ENCODE peak calls at places on chromosomes 3 and 15, in four cellular contexts. N is A549, I is GM12878, D is K562. A is an unnamed sample.
A peak's percentile ranks its signal among the peaks of the same experiment; 100 is the strongest.

GRCh38 chr3:61861410-61861809 is 300.0 kb downstream of the PTPRG start:
- DNase-seq in D (no peak), I (no peak), N (no peak), A (no peak)

GRCh38 chr3:72661115-72661457 is 187.2 kb downstream of the SHQ1 start:
- DNase-seq in N (peak; percentile 76), D (no peak), I (no peak), A (peak; percentile 63)

GRCh38 chr3:18579659-18580058 is 154.5 kb upstream of the SATB1 start:
- DNase-seq in N (no peak), D (no peak), I (no peak), A (no peak)

GRCh38 chr15:75786564-75786925 is 56.7 kb upstream of the UBE2Q2 start:
- DNase-seq in N (no peak), D (no peak), I (no peak), A (no peak)

GRCh38 chr15:49145651-49146609 is 9.5 kb downstream of the COPS2 start:
- DNase-seq in I (no peak), D (peak; percentile 63), N (peak; percentile 53), A (peak; percentile 73)

GRCh38 chr3:59444293-59444671 is 394.5 kb upstream of the CFAP20DC start:
- DNase-seq in I (no peak), D (no peak), N (no peak), A (no peak)

GRCh38 chr3:149603126-149604074 is 54.4 kb downstream of the WWTR1 start:
- DNase-seq in N (peak; percentile 64), D (no peak), I (no peak), A (peak; percentile 82)

GRCh38 chr15:56964182-56964581 is 45.7 kb downstream of the TCF12 start:
- DNase-seq in D (no peak), N (no peak), I (peak; percentile 17), A (peak; percentile 42)

GRCh38 chr15:80992436-80992835 is 2.8 kb upstream of the MESD start:
- DNase-seq in I (no peak), N (no peak), D (no peak), A (no peak)

GRCh38 chr15:74133071-74133702 is 2.8 kb downstream of the ISLR2 start:
- DNase-seq in D (no peak), N (no peak), I (no peak), A (no peak)

DNA sequence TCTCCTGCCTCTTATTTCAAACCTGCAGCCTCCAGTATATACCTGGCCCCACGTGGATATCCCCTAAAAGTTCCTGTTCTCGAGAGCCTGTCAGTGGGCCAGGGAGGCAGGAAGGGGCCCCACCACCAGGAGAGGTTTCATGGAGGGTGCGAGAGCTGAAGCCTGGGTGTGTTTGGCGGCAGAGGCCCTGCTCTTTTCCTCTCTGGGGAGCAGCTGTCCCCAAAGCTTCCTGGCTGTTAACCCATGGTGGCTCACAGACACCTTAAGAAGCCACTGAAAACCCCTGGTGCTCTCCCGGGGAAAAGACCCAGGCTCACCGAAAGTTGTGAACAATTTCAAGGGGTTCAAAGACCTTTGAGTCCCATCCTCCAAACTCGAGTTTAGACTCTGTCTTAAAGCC is 1.1 kb downstream of the PRRT3 start:
- DNase-seq in N (no peak), D (no peak), I (peak; percentile 37), A (no peak)
- TF ChIP-seq SMC3 in N (no peak), D (no peak), I (no peak), A (no peak)

GRCh38 chr15:66797921-66798320 is 95.9 kb downstream of the SMAD6 start:
- DNase-seq in D (no peak), I (no peak), N (no peak), A (no peak)
- TF ChIP-seq ELK1 in D (no peak), I (no peak), N (no peak), A (no peak)

GRCh38 chr3:29389362-29389761 is 108.5 kb downstream of the RBMS3 start:
- DNase-seq in D (no peak), I (no peak), N (no peak), A (no peak)
- TF ChIP-seq SMC3 in D (no peak), I (no peak), N (no peak), A (no peak)

DNA sequence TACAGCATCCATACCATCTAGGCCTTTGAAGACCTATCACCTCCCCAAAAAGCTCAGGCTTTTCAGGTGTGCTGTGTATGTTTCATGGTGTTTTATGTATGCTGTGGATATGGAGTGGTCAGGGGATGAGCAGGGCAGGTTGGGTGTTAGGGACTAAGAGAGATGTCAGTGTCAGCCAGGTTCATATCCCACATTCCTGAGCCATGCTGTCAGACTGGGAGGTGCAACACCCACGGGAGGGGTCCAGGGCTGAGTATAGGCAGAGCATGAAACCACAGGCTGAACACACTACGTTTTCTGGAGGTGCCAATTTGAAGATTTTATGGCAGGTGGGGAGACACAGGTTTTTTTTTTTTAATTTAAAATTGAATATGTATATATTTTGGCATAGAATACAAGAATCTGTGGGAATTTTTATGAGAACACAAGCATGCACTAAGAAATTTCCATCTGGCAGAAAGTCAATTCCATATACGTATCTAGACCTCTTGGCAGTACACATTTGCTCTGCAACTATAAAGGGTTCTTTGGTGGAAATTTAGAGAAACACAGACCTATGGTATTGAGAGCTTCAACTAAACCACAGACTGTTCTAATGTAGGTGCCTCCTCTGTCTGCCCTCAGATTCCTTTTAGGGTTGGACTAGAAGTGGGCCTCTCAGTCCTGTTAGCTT is 101.9 kb upstream of the RNU6-1 start:
- DNase-seq in N (peak; percentile 34), D (no peak), I (no peak), A (peak; percentile 12)
- TF ChIP-seq ELK1 in N (no peak), D (no peak), I (no peak), A (no peak)

GRCh38 chr15:77817434-77817833 is 184.7 kb upstream of the LINGO1 start:
- DNase-seq in D (no peak), I (no peak), N (no peak), A (no peak)

GRCh38 chr15:77821188-77821958 is 188.7 kb upstream of the LINGO1 start:
- DNase-seq in N (peak; percentile 77), I (no peak), D (peak; percentile 75), A (peak; percentile 47)

GRCh38 chr15:77819841-77820728 is 187.4 kb upstream of the LINGO1 start:
- DNase-seq in N (peak; percentile 70), I (no peak), D (peak; percentile 71), A (no peak)

GRCh38 chr15:77818484-77819270 is 186.0 kb upstream of the LINGO1 start:
- DNase-seq in N (no peak), I (no peak), D (no peak), A (no peak)

DNA sequence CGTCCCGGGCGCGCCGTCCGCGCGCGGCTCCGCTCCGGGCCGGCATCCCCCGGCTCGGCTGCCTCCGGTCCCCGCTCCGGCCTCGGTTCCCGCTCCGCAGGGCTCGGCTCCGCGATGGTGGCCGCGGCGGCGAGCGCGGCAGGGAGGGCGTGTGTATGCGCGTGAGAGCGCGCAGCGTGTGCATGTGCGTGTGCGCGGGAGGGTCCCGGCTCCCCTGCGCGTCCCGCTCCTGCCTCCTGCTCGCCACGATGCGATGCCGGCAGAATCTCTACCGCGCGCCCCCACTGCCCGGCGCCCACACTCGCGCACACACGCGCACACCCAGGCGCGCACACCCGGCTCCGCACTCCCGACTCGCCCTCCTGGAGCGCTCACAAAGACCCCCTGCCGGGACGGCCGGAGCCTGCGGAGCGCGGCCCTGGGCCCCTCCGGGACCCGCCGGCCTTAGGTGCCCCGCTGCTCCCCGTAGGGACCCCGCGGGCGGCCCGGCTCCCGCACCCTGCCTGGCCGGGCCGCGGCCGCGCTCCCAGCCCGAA is 186.6 kb upstream of the LINGO1 start:
- DNase-seq in I (no peak), D (no peak), N (no peak), A (no peak)
- TF ChIP-seq SMC3 in I (no peak), D (no peak), N (no peak), A (no peak)

GRCh38 chr15:70198441-70199123 is 100.9 kb upstream of the TLE3 start:
- DNase-seq in D (no peak), I (no peak), N (no peak), A (no peak)

GRCh38 chr15:70195808-70196304 is 98.1 kb upstream of the TLE3 start:
- DNase-seq in I (no peak), D (peak; percentile 16), N (peak; percentile 20), A (peak; percentile 92)

GRCh38 chr15:70196314-70197291 is 98.9 kb upstream of the TLE3 start:
- DNase-seq in N (no peak), I (peak; percentile 90), D (no peak), A (peak; percentile 88)

GRCh38 chr15:70197945-70198361 is 100.2 kb upstream of the TLE3 start:
- DNase-seq in I (no peak), N (no peak), D (no peak), A (no peak)

GRCh38 chr15:70197318-70197944 is 99.7 kb upstream of the TLE3 start:
- DNase-seq in N (no peak), D (no peak), I (no peak), A (no peak)
- TF ChIP-seq ELK1 in N (no peak), D (no peak), I (no peak), A (no peak)

GRCh38 chr3:127787556-127787955 is 34.8 kb downstream of the MGLL start:
- DNase-seq in N (no peak), I (no peak), D (no peak), A (no peak)
- TF ChIP-seq SMC3 in N (no peak), I (no peak), D (no peak), A (no peak)

A was measured in IMR-90.